ENCODE peak calls at places on chromosomes 7 and 10, in eight cellular contexts. X is HS-27A; G is stimulated activated CD8-positive, alpha-beta memory T cell treated with anti-CD3 and anti-CD28 coated beads, Interleukin-15, amount 100 ng/mL, for 1 hour; W is substantia nigra; Y is spleen; E is A549; Q is NCI-H69; O is Ammon's horn. T is an unnamed sample.

GRCh38 chr10:68137174-68137573 is 27.9 kb downstream of the MYPN start:
- DNase-seq in X (no peak), G (no peak), W (no peak), Y (no peak), E (no peak), Q (no peak), O (no peak), T (no peak)

GRCh38 chr7:45391618-45392451 is 182.3 kb upstream of the ADCY1 start:
- DNase-seq in X (no peak), G (no peak), W (no peak), Y (no peak), E (no peak), Q (no peak), O (no peak), T (no peak)

GRCh38 chr7:5320802-5321396 is 38.2 kb downstream of the SLC29A4 start:
- DNase-seq in X (no peak), G (no peak), W (no peak), Y (no peak), E (no peak), Q (no peak), O (no peak), T (no peak)

GRCh38 chr7:148368562-148368961 is 222.0 kb upstream of the C7orf33 start:
- DNase-seq in X (no peak), G (no peak), W (no peak), Y (no peak), E (no peak), Q (no peak), O (no peak), T (no peak)

GRCh38 chr7:150401424-150401790 is 22.3 kb downstream of the ZNF775 start:
- DNase-seq in X (no peak), G (no peak), W (no peak), Y (no peak), E (no peak), Q (no peak), O (no peak), T (no peak)

GRCh38 chr10:70158113-70158512 is 11.6 kb upstream of the TYSND1 start:
- DNase-seq in X (no peak), G (no peak), W (no peak), Y (no peak), E (no peak), Q (no peak), O (no peak), T (no peak)

GRCh38 chr7:101373812-101374612 is 11.3 kb downstream of the COL26A1 start:
- DNase-seq in X (no peak), G (no peak), W (no peak), Y (no peak), E (no peak), Q (no peak), O (no peak), T (peak)

GRCh38 chr10:31942892-31943291 is 14.3 kb upstream of the ARHGAP12 start:
- DNase-seq in X (no peak), G (no peak), W (no peak), Y (no peak), E (peak), Q (no peak), O (no peak), T (no peak)

GRCh38 chr10:89362928-89363327 is 14.9 kb upstream of the IFIT1B start:
- DNase-seq in X (no peak), G (no peak), W (no peak), Y (no peak), E (no peak), Q (no peak), O (no peak), T (no peak)

GRCh38 chr7:20374391-20374790 is 43.7 kb downstream of the ITGB8 start:
- DNase-seq in X (no peak), G (no peak), W (no peak), Y (no peak), E (no peak), Q (peak), O (no peak), T (no peak)

GRCh38 chr10:35735412-35735811 is 93.3 kb upstream of the FZD8 start:
- DNase-seq in X (no peak), G (no peak), W (no peak), Y (no peak), E (peak), Q (no peak), O (no peak), T (no peak)

GRCh38 chr7:2101630-2102374 is 130.9 kb downstream of the MAD1L1 start:
- DNase-seq in X (no peak), G (no peak), W (no peak), Y (no peak), E (no peak), Q (no peak), O (peak), T (no peak)

GRCh38 chr10:102652170-102652926 is 8.1 kb downstream of the TRIM8 start:
- DNase-seq in X (no peak), G (no peak), W (no peak), Y (no peak), E (no peak), Q (no peak), O (no peak), T (no peak)

GRCh38 chr10:114686013-114686412 is 27.9 kb upstream of the ABLIM1 start:
- DNase-seq in X (no peak), G (no peak), W (no peak), Y (no peak), E (no peak), Q (no peak), O (no peak), T (no peak)

GRCh38 chr10:13352519-13352918 is 4.4 kb upstream of the SEPHS1 start:
- DNase-seq in X (no peak), G (no peak), W (no peak), Y (no peak), E (no peak), Q (no peak), O (no peak), T (no peak)

GRCh38 chr10:16155761-16156322 is 281.0 kb upstream of the PTER start:
- DNase-seq in X (no peak), G (no peak), W (no peak), Y (no peak), E (no peak), Q (peak), O (no peak), T (no peak)

T was measured in NCI-H460.